ENCODE peak calls at places on chromosomes 6 and 20, in seven cellular contexts. L, E, C, U, A, D and R are unnamed samples.

GRCh38 chr20:32157611-32158010 is 48.1 kb downstream of the TM9SF4 start:
- DNase-seq in E (peak), A (no peak), C (no peak), U (no peak), D (no peak), L (no peak), R (no peak)

GRCh38 chr6:89792881-89793280 is 26.7 kb downstream of the MDN1 start:
- DNase-seq in C (peak), E (no peak), U (no peak), A (peak), L (no peak), D (no peak), R (no peak)

GRCh38 chr20:10322073-10323012 is 103.7 kb downstream of the SNAP25 start:
- DNase-seq in C (no peak), L (no peak), E (no peak), A (no peak), U (no peak), D (no peak), R (no peak)

GRCh38 chr6:121465101-121465500 is 29.7 kb downstream of the GJA1 start:
- DNase-seq in A (no peak), C (no peak), U (no peak), D (no peak), L (no peak), E (no peak), R (no peak)

GRCh38 chr20:49674383-49675352 is 39.0 kb downstream of the B4GALT5 start:
- DNase-seq in L (no peak), D (no peak), C (peak), A (no peak), U (no peak), E (no peak), R (no peak)

GRCh38 chr20:4326194-4327065 is 311.1 kb upstream of the RNF24 start:
- DNase-seq in D (no peak), C (no peak), L (no peak), U (no peak), E (no peak), A (no peak), R (no peak)

GRCh38 chr6:1524040-1524480 is 85.7 kb upstream of the FOXC1 start:
- DNase-seq in D (peak), C (no peak), L (peak), E (peak), A (no peak), U (no peak), R (no peak)

GRCh38 chr20:57526067-57526884 is 1.3 kb upstream of the CTCFL start:
- DNase-seq in L (no peak), A (no peak), C (no peak), U (no peak), E (no peak), D (no peak), R (no peak)

GRCh38 chr6:133337312-133337711 is 96.2 kb downstream of the EYA4 start:
- DNase-seq in D (no peak), A (no peak), C (no peak), L (no peak), U (no peak), E (no peak), R (no peak)

GRCh38 chr20:52083627-52084232 is 107.8 kb downstream of the ZFP64 start:
- DNase-seq in D (no peak), L (no peak), C (peak), A (no peak), U (peak), E (no peak), R (no peak)

GRCh38 chr6:113530769-113531168 is 326.4 kb upstream of the MARCKS start:
- DNase-seq in L (no peak), U (no peak), D (no peak), C (peak), A (peak), E (no peak), R (no peak)